ENCODE peak calls at places on chromosomes 4 and X, in six cellular contexts. N is GM06990, Y is GM23338, T is AG10803, O is left lung, C is ovary. E is an unnamed sample.
A peak's percentile ranks its signal among the peaks of the same experiment; 100 is the strongest.

GRCh38 chr4:40471923-40472322 is 136.8 kb downstream of the CHRNA9 start:
- DNase-seq in C (no peak), T (peak; percentile 25), O (no peak), N (no peak), Y (no peak), E (no peak)

GRCh38 chr4:73606465-73606974 is 13.7 kb downstream of the RASSF6 start:
- DNase-seq in C (no peak), T (no peak), Y (no peak), O (no peak), N (peak; percentile 57), E (no peak)

GRCh38 chrX:41666251-41666650 is 22.5 kb upstream of the GPR34 start:
- DNase-seq in T (peak; percentile 34), O (no peak), Y (no peak), C (no peak), N (no peak), E (no peak)

GRCh38 chr4:57114973-57115372 is 4.8 kb upstream of the IGFBP7 start:
- DNase-seq in C (no peak), N (no peak), Y (no peak), O (no peak), T (peak; percentile 44), E (no peak)

GRCh38 chr4:93409035-93409434 is 419.5 kb upstream of the ATOH1 start:
- DNase-seq in Y (peak; percentile 84), O (no peak), N (no peak), C (no peak), T (no peak), E (no peak)

GRCh38 chr4:112550728-112551127 is 34.7 kb upstream of the NEUROG2 start:
- DNase-seq in Y (no peak), N (no peak), O (no peak), T (peak; percentile 50), C (no peak), E (no peak)

GRCh38 chr4:36363024-36363423 is 81.6 kb downstream of the DTHD1 start:
- DNase-seq in N (no peak), T (no peak), Y (no peak), O (no peak), C (no peak), E (no peak)

GRCh38 chr4:15132739-15133138 is 130.5 kb downstream of the CPEB2 start:
- DNase-seq in O (no peak), T (peak; percentile 3), C (no peak), Y (no peak), N (no peak), E (no peak)

GRCh38 chrX:100098660-100099375 is 311.3 kb downstream of the PCDH19 start:
- DNase-seq in N (no peak), Y (no peak), T (peak; percentile 66), C (no peak), O (no peak), E (no peak)

GRCh38 chrX:107565916-107566602 is 62.3 kb upstream of the PRPS1 start:
- DNase-seq in O (peak; percentile 34), Y (peak; percentile 78), T (peak; percentile 58), N (no peak), C (no peak), E (peak; percentile 15)

GRCh38 chrX:8820910-8821527 is 19.8 kb upstream of the FAM9A start:
- DNase-seq in Y (peak; percentile 79), C (no peak), T (peak; percentile 8), O (no peak), N (no peak), E (no peak)

GRCh38 chr4:82753725-82754410 is 44.7 kb downstream of the SCD5 start:
- DNase-seq in Y (no peak), T (peak; percentile 8), O (no peak), N (no peak), C (peak; percentile 57), E (no peak)

GRCh38 chr4:140256941-140257340 is 103.0 kb upstream of the MAML3 start:
- DNase-seq in Y (no peak), O (no peak), C (no peak), T (peak; percentile 45), N (no peak), E (no peak)

GRCh38 chrX:53242310-53242709 is 17.3 kb upstream of the KDM5C start:
- DNase-seq in Y (no peak), O (no peak), C (no peak), T (no peak), N (no peak), E (no peak)

GRCh38 chrX:148424570-148424969 is 75.8 kb upstream of the AFF2 start:
- DNase-seq in N (no peak), O (no peak), T (no peak), Y (no peak), C (no peak), E (no peak)

GRCh38 chr4:115279300-115279699 is 165.9 kb upstream of the NDST4 start:
- DNase-seq in O (no peak), C (no peak), N (no peak), Y (no peak), T (no peak), E (no peak)

GRCh38 chrX:147912093-147912801 is 528 bp downstream of the FMR1 start:
- DNase-seq in N (peak; percentile 63), C (peak; percentile 25), Y (peak; percentile 49), O (peak; percentile 45), T (peak; percentile 38), E (peak; percentile 21)

GRCh38 chr4:137039369-137039768 is 492.9 kb downstream of the PCDH18 start:
- DNase-seq in O (no peak), T (no peak), N (no peak), C (no peak), Y (no peak), E (no peak)

GRCh38 chr4:37537484-37537883 is 148.7 kb downstream of the RELL1 start:
- DNase-seq in Y (no peak), C (no peak), N (no peak), T (no peak), O (no peak), E (no peak)

GRCh38 chr4:82688091-82688815 is 110.3 kb downstream of the SCD5 start:
- DNase-seq in O (no peak), N (no peak), T (no peak), C (no peak), Y (no peak), E (no peak)

GRCh38 chr4:37664696-37665095 is 21.5 kb downstream of the RELL1 start:
- DNase-seq in Y (peak; percentile 54), N (no peak), T (no peak), C (no peak), O (no peak), E (no peak)

GRCh38 chrX:29470029-29470428 is 745.3 kb upstream of the MAGEB2 start:
- DNase-seq in Y (no peak), T (peak; percentile 57), N (no peak), C (no peak), O (no peak), E (no peak)

GRCh38 chr4:152460488-152460887 is 75.4 kb downstream of the FBXW7 start:
- DNase-seq in T (peak; percentile 83), Y (no peak), O (no peak), C (no peak), N (no peak), E (no peak)

GRCh38 chr4:1600211-1600780 is 83.8 kb downstream of the FAM53A start:
- DNase-seq in Y (no peak), N (no peak), O (no peak), T (no peak), C (no peak), E (no peak)

GRCh38 chr4:137531951-137532868 is at the start of gene PCDH18:
- DNase-seq in O (peak; percentile 88), C (peak; percentile 97), Y (peak; percentile 93), N (no peak), T (peak; percentile 98), E (peak; percentile 73)

GRCh38 chr4:8168832-8169598 is 10.4 kb upstream of the ABLIM2 start:
- DNase-seq in C (no peak), T (no peak), Y (no peak), O (no peak), N (no peak), E (no peak)

GRCh38 chrX:19866626-19867410 is 20.6 kb downstream of the SH3KBP1 start:
- DNase-seq in N (no peak), T (no peak), Y (no peak), O (no peak), C (no peak), E (no peak)

GRCh38 chr4:183099537-183100297 is 660 bp downstream of the WWC2 start:
- DNase-seq in O (peak; percentile 40), C (peak; percentile 30), Y (peak; percentile 89), T (no peak), N (no peak), E (no peak)

GRCh38 chrX:112641449-112641848 is 38.3 kb downstream of the LHFPL1 start:
- DNase-seq in Y (no peak), T (no peak), N (peak; percentile 31), C (no peak), O (no peak), E (no peak)

GRCh38 chr4:48781968-48782367 is 1.9 kb upstream of the FRYL start:
- DNase-seq in N (no peak), O (no peak), T (no peak), Y (no peak), C (no peak), E (no peak)

GRCh38 chrX:37367946-37368345 is 18.8 kb downstream of the PRRG1 start:
- DNase-seq in Y (no peak), C (no peak), N (no peak), O (no peak), T (no peak), E (no peak)

GRCh38 chrX:119693996-119694451 is 1.1 kb upstream of the SEPTIN6 start:
- DNase-seq in O (no peak), C (no peak), Y (peak; percentile 47), T (no peak), N (no peak), E (no peak)
- H3K4me3 ChIP-seq in O (peak overlapping the region; percentile 64), C (no peak overlapping the region), Y (peak overlapping the region; percentile 72), T (no peak overlapping the region), N (peak overlapping the region; percentile 80), E (no peak overlapping the region)

GRCh38 chr4:126441173-126441810 is 1126.5 kb downstream of the FAT4 start:
- DNase-seq in C (no peak), O (no peak), N (no peak), T (no peak), Y (no peak), E (no peak)
- H3K4me3 ChIP-seq in C (no peak overlapping the region), O (no peak overlapping the region), N (no peak overlapping the region), T (no peak overlapping the region), Y (no peak overlapping the region), E (no peak overlapping the region)

DNA sequence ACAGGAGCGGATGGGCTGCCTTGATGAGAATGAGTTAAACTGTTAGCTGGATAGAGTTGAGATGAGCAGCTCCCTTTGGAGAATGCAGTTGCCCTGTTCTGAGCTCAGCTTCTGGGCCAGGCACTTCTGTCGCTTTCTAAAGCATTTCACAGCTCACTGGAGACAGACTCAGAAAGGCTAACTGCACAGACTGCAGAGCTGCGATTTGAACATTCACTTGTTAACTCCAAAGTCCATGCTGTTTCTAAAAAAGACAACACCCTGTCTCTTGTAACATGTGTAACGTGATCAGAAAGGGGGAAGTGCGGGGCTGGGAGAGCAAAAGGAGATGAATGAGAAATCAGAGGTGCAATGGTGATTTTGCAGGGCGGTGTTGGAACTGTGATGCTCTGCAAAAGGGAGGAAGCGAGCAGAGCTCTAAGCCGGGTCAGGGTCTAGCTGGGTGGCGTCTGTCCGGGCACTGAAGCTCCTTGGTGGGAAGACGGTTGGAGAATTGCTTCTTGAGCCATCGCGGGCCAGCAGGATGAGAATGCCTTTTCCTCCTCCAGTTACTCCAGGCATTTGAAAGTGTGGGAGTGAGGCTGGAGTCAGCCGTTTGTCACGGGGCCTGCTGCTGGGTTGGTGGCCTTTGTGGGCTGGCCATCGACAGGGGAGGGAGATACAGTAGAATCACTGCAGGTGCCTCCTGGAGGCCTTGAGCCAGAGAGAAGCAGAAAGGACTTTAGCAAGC is 20.3 kb downstream of the TBC1D14 start:
- DNase-seq in O (no peak), N (no peak), Y (no peak), T (no peak), C (no peak), E (no peak)
- H3K4me3 ChIP-seq in O (no peak overlapping the region), N (no peak overlapping the region), Y (no peak overlapping the region), T (no peak overlapping the region), C (no peak overlapping the region), E (no peak overlapping the region)

GRCh38 chr4:69859140-69859539 is 805 bp downstream of the SULT1E1 start:
- DNase-seq in C (no peak), N (no peak), O (no peak), T (no peak), Y (no peak), E (no peak)
- H3K4me3 ChIP-seq in C (no peak overlapping the region), N (no peak overlapping the region), O (no peak overlapping the region), T (no peak overlapping the region), Y (no peak overlapping the region), E (no peak overlapping the region)

E was measured in dorsolateral prefrontal cortex.